ENCODE peak calls at places on chromosomes 12 and 14, in ten cellular contexts. Z is IMR-90; Y is retinal pigment epithelial cell; B is left lung; F is HFF-Myc; M is CD8-positive, alpha-beta T cell; L is thoracic aorta; N is neuronal stem cell; K is fibroblast of pulmonary artery; P is AG10803. C is an unnamed sample.

GRCh38 chr12:7142057-7142644 is 12.0 kb downstream of the CLSTN3 start:
- DNase-seq in Z (peak), Y (peak), B (no peak), F (no peak), M (peak), L (no peak), N (peak), K (peak), P (peak), C (peak)

GRCh38 chr14:95265106-95266094 is 54.3 kb downstream of the CLMN start:
- DNase-seq in Z (peak), Y (peak), B (no peak), F (peak), M (no peak), L (peak), N (no peak), K (peak), P (peak), C (peak)

GRCh38 chr14:92690171-92691011 is 58.0 kb downstream of the LGMN start:
- DNase-seq in Z (peak), Y (no peak), B (no peak), F (no peak), M (no peak), L (no peak), N (no peak), K (peak), P (peak), C (no peak)

GRCh38 chr12:121454921-121455320 is 55.0 kb downstream of the RNF34 start:
- DNase-seq in Z (no peak), Y (no peak), B (no peak), F (no peak), M (no peak), L (no peak), N (no peak), K (no peak), P (no peak), C (no peak)

GRCh38 chr12:57214398-57214781 is 2.2 kb upstream of the NXPH4 start:
- DNase-seq in Z (peak), Y (no peak), B (no peak), F (no peak), M (peak), L (no peak), N (peak), K (peak), P (peak), C (no peak)

GRCh38 chr12:81953541-81953940 is 194.4 kb upstream of the PPFIA2 start:
- DNase-seq in Z (no peak), Y (no peak), B (no peak), F (no peak), M (no peak), L (no peak), N (no peak), K (no peak), P (no peak), C (no peak)

GRCh38 chr14:76439237-76439775 is 63.4 kb downstream of the ESRRB start:
- DNase-seq in Z (no peak), Y (no peak), B (peak), F (no peak), M (no peak), L (no peak), N (no peak), K (no peak), P (no peak), C (no peak)

GRCh38 chr12:12441051-12441807 is 84.4 kb downstream of the BORCS5 start:
- DNase-seq in Z (no peak), Y (no peak), B (no peak), F (no peak), M (no peak), L (no peak), N (no peak), K (no peak), P (no peak), C (no peak)

GRCh38 chr14:89486505-89486904 is 69.5 kb upstream of the FOXN3 start:
- DNase-seq in Z (no peak), Y (no peak), B (no peak), F (no peak), M (no peak), L (no peak), N (no peak), K (no peak), P (no peak), C (no peak)

GRCh38 chr12:99911967-99912366 is 72.8 kb downstream of the ANKS1B start:
- DNase-seq in Z (no peak), Y (no peak), B (no peak), F (no peak), M (no peak), L (no peak), N (no peak), K (no peak), P (peak), C (no peak)

GRCh38 chr14:68820119-68820518 is 27.3 kb upstream of the ZFP36L1 start:
- DNase-seq in Z (no peak), Y (no peak), B (no peak), F (no peak), M (no peak), L (no peak), N (no peak), K (no peak), P (no peak), C (no peak)

GRCh38 chr14:97978336-97978735 is 1181.2 kb downstream of the VRK1 start:
- DNase-seq in Z (no peak), Y (peak), B (peak), F (no peak), M (peak), L (peak), N (peak), K (peak), P (peak), C (no peak)

GRCh38 chr14:77554816-77555599 is 56.4 kb upstream of the ISM2 start:
- DNase-seq in Z (no peak), Y (no peak), B (no peak), F (no peak), M (no peak), L (no peak), N (no peak), K (no peak), P (no peak), C (no peak)

GRCh38 chr12:108570743-108571603 is 8.6 kb downstream of the ISCU start:
- DNase-seq in Z (peak), Y (no peak), B (no peak), F (no peak), M (no peak), L (no peak), N (no peak), K (peak), P (peak), C (no peak)

GRCh38 chr14:23638414-23639047 is 2.4 kb downstream of the DHRS2 start:
- DNase-seq in Z (no peak), Y (no peak), B (no peak), F (no peak), M (no peak), L (no peak), N (no peak), K (no peak), P (no peak), C (no peak)

GRCh38 chr14:22886500-22887259 is 3.7 kb downstream of the REM2 start:
- DNase-seq in Z (peak), Y (peak), B (peak), F (no peak), M (peak), L (peak), N (peak), K (peak), P (peak), C (no peak)

GRCh38 chr14:90419200-90419599 is 22.4 kb downstream of the CALM1 start:
- DNase-seq in Z (peak), Y (peak), B (no peak), F (peak), M (no peak), L (peak), N (no peak), K (peak), P (peak), C (peak)

GRCh38 chr14:22344673-22345072 is 244.4 kb downstream of the DAD1 start:
- DNase-seq in Z (no peak), Y (no peak), B (no peak), F (no peak), M (no peak), L (no peak), N (no peak), K (no peak), P (no peak), C (no peak)

GRCh38 chr12:53063708-53064612 is 14.1 kb downstream of the TNS2 start:
- DNase-seq in Z (peak), Y (no peak), B (no peak), F (no peak), M (no peak), L (no peak), N (no peak), K (peak), P (peak), C (no peak)

DNA sequence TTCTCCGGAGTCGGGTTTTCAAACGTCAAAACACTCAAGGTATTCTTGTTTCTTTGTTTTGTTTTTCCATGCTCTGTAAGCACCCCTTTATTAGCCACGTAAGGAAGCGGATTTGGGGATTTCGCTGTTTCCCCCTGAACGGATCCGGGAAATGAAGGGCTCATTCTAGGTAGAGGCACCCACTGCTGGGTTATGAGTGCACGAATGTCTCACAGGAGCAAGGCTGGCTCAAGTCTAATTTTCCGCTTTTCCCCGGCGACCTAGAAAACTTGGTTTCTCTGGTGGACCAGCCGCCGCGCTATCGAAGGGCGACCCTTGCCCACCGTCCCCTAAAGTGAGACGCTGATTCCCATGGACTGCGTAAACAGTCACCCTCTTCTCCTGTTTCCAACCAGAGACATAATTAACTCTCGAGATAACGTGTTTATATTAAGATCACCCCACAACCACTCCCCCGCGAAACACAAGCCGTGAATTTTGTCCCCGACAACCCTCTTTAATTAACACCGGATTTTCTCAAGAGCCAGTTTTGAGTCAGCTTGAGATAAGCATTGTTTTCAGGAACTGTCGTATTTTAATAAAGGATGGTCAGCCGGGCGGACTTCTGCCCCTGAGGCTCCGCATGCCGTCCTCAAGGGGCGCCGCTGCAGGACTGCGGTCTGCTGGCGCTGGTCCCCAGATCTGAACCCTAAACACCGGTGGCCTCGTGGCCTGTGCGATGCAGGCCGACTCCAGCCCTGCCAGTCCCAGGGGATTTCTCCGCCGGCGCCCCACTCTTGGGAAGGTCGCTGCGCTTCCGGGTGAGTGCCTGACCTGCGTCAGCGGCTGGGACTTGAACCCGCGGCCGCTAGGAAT is 523 bp upstream of the ABCC9 start:
- DNase-seq in Z (peak), Y (peak), B (peak), F (no peak), M (no peak), L (no peak), N (peak), K (peak), P (peak), C (no peak)
- H3K4me3 ChIP-seq in Z (peak), Y (peak), B (peak), F (peak), M (no peak), L (peak), N (peak), K (peak), P (peak), C (no peak)

GRCh38 chr12:10365716-10366433 is 24.0 kb downstream of the KLRK1 start:
- DNase-seq in Z (peak), Y (no peak), B (no peak), F (no peak), M (no peak), L (no peak), N (no peak), K (peak), P (peak), C (no peak)
- H3K4me3 ChIP-seq in Z (peak), Y (peak), B (no peak), F (peak), M (peak), L (peak), N (no peak), K (peak), P (peak), C (peak)

GRCh38 chr12:48176417-48176751 is 7.1 kb upstream of the CCDC184 start:
- DNase-seq in Z (no peak), Y (no peak), B (no peak), F (no peak), M (no peak), L (no peak), N (no peak), K (no peak), P (no peak), C (no peak)
- H3K4me3 ChIP-seq in Z (no peak), Y (no peak), B (no peak), F (no peak), M (no peak), L (no peak), N (no peak), K (no peak), P (no peak), C (no peak)

GRCh38 chr12:54215990-54216579 is 27.3 kb upstream of the SMUG1 start:
- DNase-seq in Z (no peak), Y (no peak), B (no peak), F (no peak), M (no peak), L (no peak), N (no peak), K (no peak), P (no peak), C (no peak)

GRCh38 chr12:54213084-54213483 is 24.3 kb upstream of the SMUG1 start:
- DNase-seq in Z (no peak), Y (no peak), B (no peak), F (no peak), M (no peak), L (no peak), N (no peak), K (no peak), P (no peak), C (no peak)

GRCh38 chr12:54217309-54217661 is 28.5 kb upstream of the SMUG1 start:
- DNase-seq in Z (no peak), Y (no peak), B (no peak), F (no peak), M (no peak), L (no peak), N (no peak), K (no peak), P (no peak), C (no peak)

GRCh38 chr12:54216580-54217308 is 28.0 kb upstream of the SMUG1 start:
- DNase-seq in Z (peak), Y (no peak), B (peak), F (peak), M (peak), L (no peak), N (peak), K (peak), P (peak), C (peak)

DNA sequence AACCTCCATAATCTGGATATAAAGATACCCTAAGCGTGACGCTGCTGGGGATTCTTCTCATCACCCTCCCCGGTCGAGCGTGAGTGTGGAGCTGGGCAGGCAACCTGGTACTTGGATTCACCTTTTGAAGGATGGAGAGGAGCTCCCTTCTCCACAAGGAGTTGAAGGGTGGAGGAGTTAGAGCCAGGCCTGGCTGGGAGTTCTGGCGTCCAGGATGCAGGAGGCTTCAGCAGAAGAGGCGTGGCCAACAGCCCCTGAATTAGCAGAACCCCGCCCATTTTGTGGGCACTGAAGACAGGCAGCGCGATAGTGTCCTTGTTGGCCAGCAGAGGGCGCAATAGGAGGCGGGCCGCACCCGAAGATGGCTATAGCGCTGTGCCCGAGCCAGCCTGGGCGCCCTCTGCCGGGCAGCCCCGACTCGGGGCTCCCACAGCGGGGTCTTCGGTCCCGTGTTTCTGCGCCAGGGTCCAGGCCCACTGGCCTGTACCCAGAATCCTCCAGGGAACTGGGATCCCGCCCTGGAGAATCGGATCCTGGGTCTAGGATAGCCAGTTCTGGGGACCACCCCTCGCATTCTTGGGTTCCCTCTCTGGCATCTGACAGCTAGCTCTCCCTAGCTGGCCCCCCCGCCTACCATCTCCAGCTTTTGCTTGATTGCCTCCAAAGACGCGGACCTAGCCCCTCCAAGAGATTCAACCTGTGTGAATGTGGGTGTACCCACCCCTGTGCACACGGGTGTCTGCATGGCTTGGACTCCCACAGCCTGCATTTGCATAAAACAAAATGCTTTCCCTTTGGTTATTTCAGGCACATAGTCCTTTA is 26.0 kb upstream of the SMUG1 start:
- DNase-seq in Z (peak), Y (peak), B (peak), F (peak), M (peak), L (peak), N (peak), K (peak), P (peak), C (peak)
- H3K4me3 ChIP-seq in Z (peak), Y (peak), B (no peak), F (no peak), M (peak), L (peak), N (no peak), K (peak), P (peak), C (peak)

DNA sequence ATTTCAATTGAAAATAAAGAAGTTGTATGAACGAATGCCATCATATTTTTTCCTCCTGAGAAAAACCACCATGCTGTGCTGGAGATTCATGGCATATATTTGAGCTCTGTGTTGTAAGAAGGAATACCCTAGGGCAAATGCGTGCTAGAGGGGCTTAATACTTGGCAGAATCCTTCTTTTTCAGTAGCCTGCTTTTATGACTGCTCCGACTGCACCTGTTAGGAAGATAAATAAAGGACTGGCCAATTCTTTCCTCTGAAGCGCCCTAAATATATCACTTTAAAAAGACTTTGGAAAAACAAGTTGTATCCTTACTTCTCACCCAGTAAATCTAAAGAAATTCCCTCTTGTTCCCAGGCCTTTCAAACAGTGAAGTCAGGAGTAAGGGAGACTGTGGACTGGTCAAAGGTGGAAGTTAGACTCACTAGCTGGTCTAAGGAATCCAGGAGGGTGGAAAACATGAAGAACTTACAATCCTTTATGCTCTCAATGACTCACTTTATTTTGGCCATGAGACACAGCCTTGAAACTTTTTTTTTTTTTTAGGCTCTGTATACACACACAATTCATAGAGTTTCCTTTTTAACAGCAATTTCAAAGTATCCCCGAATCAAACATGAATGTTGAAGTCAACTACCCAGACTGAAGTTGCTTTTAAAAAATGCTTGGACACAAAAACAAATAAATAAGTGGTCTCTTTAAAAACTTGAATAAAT is 5.2 kb downstream of the MYBPC1 start:
- DNase-seq in Z (no peak), Y (no peak), B (no peak), F (no peak), M (no peak), L (no peak), N (no peak), K (no peak), P (no peak), C (no peak)
- H3K4me3 ChIP-seq in Z (no peak), Y (no peak), B (no peak), F (no peak), M (no peak), L (no peak), N (no peak), K (no peak), P (no peak), C (no peak)

GRCh38 chr12:104282109-104282508 is 21.4 kb upstream of the EID3 start:
- DNase-seq in Z (peak), Y (no peak), B (no peak), F (no peak), M (no peak), L (no peak), N (no peak), K (peak), P (no peak), C (no peak)

GRCh38 chr12:104288635-104289258 is 14.8 kb upstream of the EID3 start:
- DNase-seq in Z (peak), Y (peak), B (peak), F (no peak), M (peak), L (peak), N (peak), K (peak), P (peak), C (no peak)

GRCh38 chr12:104281636-104282035 is 21.9 kb upstream of the EID3 start:
- DNase-seq in Z (no peak), Y (no peak), B (no peak), F (no peak), M (no peak), L (no peak), N (no peak), K (peak), P (peak), C (no peak)

GRCh38 chr12:104286538-104287482 is 16.7 kb upstream of the EID3 start:
- DNase-seq in Z (peak), Y (peak), B (peak), F (peak), M (peak), L (peak), N (peak), K (peak), P (peak), C (peak)

GRCh38 chr12:104285740-104286537 is 17.6 kb upstream of the EID3 start:
- DNase-seq in Z (peak), Y (no peak), B (no peak), F (no peak), M (no peak), L (no peak), N (no peak), K (peak), P (no peak), C (no peak)
- H3K4me3 ChIP-seq in Z (no peak), Y (peak), B (peak), F (peak), M (no peak), L (peak), N (no peak), K (peak), P (peak), C (peak)

DNA sequence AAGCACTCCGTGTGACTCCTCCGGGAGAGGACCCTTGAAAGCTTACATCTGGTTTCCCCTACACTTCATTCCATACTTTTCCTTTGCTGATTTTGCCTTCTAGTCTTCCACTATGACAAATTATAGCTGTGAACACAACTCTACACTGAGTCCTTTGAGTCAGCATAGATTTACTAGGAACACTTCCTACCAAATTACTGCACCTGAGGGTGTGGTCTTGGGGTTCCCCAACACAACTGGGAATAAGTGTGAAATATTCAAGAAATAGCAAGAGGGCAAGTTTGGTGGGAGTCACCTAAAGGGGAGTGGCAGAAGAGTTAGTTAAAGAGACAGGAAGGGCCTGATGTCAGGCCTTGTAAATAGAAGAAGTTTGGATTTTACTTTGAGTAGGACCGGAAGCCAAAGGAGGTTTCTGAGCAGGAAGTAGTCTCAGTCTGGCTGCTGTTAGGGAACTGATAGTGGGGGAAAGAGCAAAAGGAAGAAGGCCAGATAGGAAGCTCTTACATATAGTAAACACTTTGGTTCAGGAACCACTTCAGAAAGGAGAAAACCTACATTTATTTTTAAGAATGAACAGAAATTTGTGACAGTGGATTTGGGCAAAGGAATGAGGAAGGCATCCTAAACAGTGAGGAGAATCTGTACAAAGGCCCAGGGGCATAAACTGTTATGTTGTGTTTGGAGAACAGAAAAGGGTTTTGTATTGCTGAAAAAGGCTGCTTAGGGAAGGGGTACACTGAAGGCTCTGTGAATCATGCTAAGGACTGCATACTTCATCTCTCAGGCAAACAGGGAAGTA is 14.3 kb downstream of the SEL1L start:
- DNase-seq in Z (no peak), Y (no peak), B (no peak), F (no peak), M (no peak), L (no peak), N (no peak), K (peak), P (no peak), C (no peak)
- H3K4me3 ChIP-seq in Z (no peak), Y (no peak), B (no peak), F (no peak), M (no peak), L (no peak), N (no peak), K (no peak), P (no peak), C (no peak)